ENCODE peak calls at places on chromosome 11, in four cellular contexts. Z, X, H and K are unnamed samples.

GRCh38 chr11:107598225-107599139 is 7.5 kb downstream of the ELMOD1 start:
- DNase-seq in Z (peak; percentile 63), X (no peak), H (no peak), K (no peak)

GRCh38 chr11:65066805-65067291 is 8.5 kb upstream of the NAALADL1 start:
- DNase-seq in X (no peak), H (no peak), Z (no peak), K (no peak)

GRCh38 chr11:8593935-8594909 is at the start of gene STK33:
- DNase-seq in H (no peak), X (no peak), Z (no peak), K (peak; percentile 66)

GRCh38 chr11:48184452-48184851 is 32.2 kb upstream of the OR4B1 start:
- DNase-seq in Z (no peak), H (no peak), X (no peak), K (no peak)

GRCh38 chr11:35235498-35235897 is 96.5 kb downstream of the CD44 start:
- DNase-seq in X (no peak), H (no peak), Z (no peak), K (no peak)

GRCh38 chr11:35292290-35292689 is 127.1 kb downstream of the SLC1A2 start:
- DNase-seq in Z (no peak), X (no peak), H (no peak), K (no peak)

GRCh38 chr11:69356703-69357457 is 62.9 kb downstream of the MYEOV start:
- DNase-seq in X (no peak), H (peak; percentile 73), Z (no peak), K (peak; percentile 15)

GRCh38 chr11:35174666-35175065 is 35.7 kb downstream of the CD44 start:
- DNase-seq in Z (peak; percentile 36), H (no peak), X (no peak), K (no peak)

GRCh38 chr11:128346808-128347207 is 240.6 kb downstream of the ETS1 start:
- DNase-seq in X (no peak), Z (peak; percentile 38), H (no peak), K (no peak)

GRCh38 chr11:79894111-79894510 is 453.3 kb upstream of the TENM4 start:
- DNase-seq in Z (no peak), H (no peak), X (no peak), K (no peak)

GRCh38 chr11:78259777-78260470 is 71.2 kb downstream of the USP35 start:
- DNase-seq in X (peak; percentile 37), Z (no peak), H (no peak), K (no peak)

GRCh38 chr11:62671272-62671603 is 235 bp upstream of the UQCC3 start:
- DNase-seq in Z (no peak), H (no peak), X (no peak), K (no peak)

GRCh38 chr11:69227271-69227670 is 66.7 kb upstream of the MYEOV start:
- DNase-seq in X (no peak), Z (no peak), H (no peak), K (no peak)

GRCh38 chr11:92225563-92226308 is 1.1 kb downstream of the FAT3 start:
- DNase-seq in X (no peak), H (peak; percentile 72), Z (no peak), K (no peak)

GRCh38 chr11:74019860-74020259 is 11.0 kb upstream of the UCP3 start:
- DNase-seq in X (no peak), Z (no peak), H (no peak), K (no peak)

GRCh38 chr11:26947904-26948639 is 45.8 kb upstream of the FIBIN start:
- DNase-seq in Z (no peak), H (no peak), X (no peak), K (no peak)

GRCh38 chr11:37710031-37710430 is 1112.0 kb upstream of the RAG2 start:
- DNase-seq in H (no peak), X (no peak), Z (no peak), K (no peak)

GRCh38 chr11:72771507-72771906 is 19.3 kb upstream of the ARAP1 start:
- DNase-seq in H (no peak), X (peak; percentile 56), Z (no peak), K (no peak)

GRCh38 chr11:128506999-128507591 is 80.3 kb downstream of the ETS1 start:
- DNase-seq in H (peak; percentile 93), X (no peak), Z (peak; percentile 88), K (peak; percentile 81)

GRCh38 chr11:125442946-125443345 is 53.1 kb downstream of the FEZ1 start:
- DNase-seq in H (peak; percentile 7), X (no peak), Z (no peak), K (no peak)

GRCh38 chr11:121466063-121466794 is 13.5 kb upstream of the SORL1-AS1 start:
- DNase-seq in H (peak; percentile 93), Z (no peak), X (no peak), K (peak; percentile 92)

GRCh38 chr11:118947091-118947490 is 9.0 kb upstream of the UPK2 start:
- DNase-seq in X (no peak), H (no peak), Z (no peak), K (no peak)

GRCh38 chr11:94525933-94526332 is 13.7 kb downstream of the C11orf97 start:
- DNase-seq in X (no peak), H (peak; percentile 80), Z (peak; percentile 68), K (peak; percentile 88)

GRCh38 chr11:65814960-65815565 is 18.7 kb upstream of the SNX32 start:
- DNase-seq in X (no peak), H (no peak), Z (no peak), K (no peak)

GRCh38 chr11:65013130-65013691 is 749 bp upstream of the ARL2 start:
- DNase-seq in X (peak; percentile 95), H (peak; percentile 98), Z (no peak), K (peak; percentile 93)

GRCh38 chr11:132300283-132300682 is 929.9 kb downstream of the NTM start:
- DNase-seq in Z (no peak), X (no peak), H (no peak), K (no peak)

GRCh38 chr11:2189938-2190669 is 18.5 kb upstream of the TH start:
- DNase-seq in H (no peak), Z (no peak), X (no peak), K (no peak)

GRCh38 chr11:2187267-2187707 is 15.7 kb upstream of the TH start:
- DNase-seq in H (no peak), Z (no peak), X (no peak), K (no peak)

GRCh38 chr11:2188745-2189144 is 17.1 kb upstream of the TH start:
- DNase-seq in X (no peak), H (no peak), Z (no peak), K (no peak)

GRCh38 chr11:2185324-2186085 is 13.9 kb upstream of the TH start:
- DNase-seq in Z (no peak), X (no peak), H (no peak), K (no peak)

GRCh38 chr11:2186669-2187266 is 15.2 kb upstream of the TH start:
- DNase-seq in H (no peak), X (no peak), Z (peak; percentile 11), K (peak; percentile 62)
- TF ChIP-seq CTCF in H (peak; percentile 63), X (peak; percentile 24), Z (peak; percentile 49), K (peak; percentile 50)

GRCh38 chr11:111413849-111414248 is 34.8 kb upstream of the POU2AF1 start:
- DNase-seq in X (no peak), H (no peak), Z (no peak), K (no peak)
- TF ChIP-seq POLR2AphosphoS5 in X (no peak), H (no peak), Z (no peak), K (no peak)

DNA sequence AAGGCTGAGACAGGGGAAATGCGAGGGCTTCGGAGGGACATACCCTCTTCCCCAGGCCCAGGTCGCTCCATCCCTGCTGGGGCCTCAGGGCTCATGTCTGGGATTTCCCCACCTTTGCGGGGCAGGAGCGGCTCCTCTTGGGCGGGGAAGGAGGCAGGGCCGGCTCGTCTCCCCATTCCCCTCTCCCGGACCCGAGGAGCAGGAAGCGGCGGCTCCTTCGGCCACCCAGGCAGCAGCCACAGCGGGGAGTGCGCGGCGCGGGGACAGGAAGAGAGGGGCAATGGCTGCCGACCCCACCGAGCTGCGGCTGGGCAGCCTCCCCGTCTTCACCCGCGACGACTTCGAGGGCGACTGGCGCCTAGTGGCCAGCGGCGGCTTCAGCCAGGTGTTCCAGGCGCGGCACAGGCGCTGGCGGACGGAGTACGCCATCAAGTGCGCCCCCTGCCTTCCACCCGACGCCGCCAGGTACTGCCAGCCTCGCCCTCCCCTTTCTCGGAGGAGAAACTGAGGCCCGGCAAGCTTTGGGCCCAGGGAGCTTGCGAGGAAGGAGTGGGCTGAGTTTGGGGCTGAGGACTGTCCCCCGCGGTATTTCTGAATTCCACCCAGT is at the start of gene ANKK1:
- DNase-seq in H (peak; percentile 72), X (no peak), Z (no peak), K (no peak)
- TF ChIP-seq CTCF in H (peak; percentile 29), X (peak; percentile 47), Z (peak; percentile 63), K (no peak)

GRCh38 chr11:779120-779954 is 2.0 kb upstream of the GATD1 start:
- DNase-seq in X (no peak), Z (no peak), H (no peak), K (no peak)

GRCh38 chr11:777288-778255 is at the start of gene GATD1:
- DNase-seq in Z (peak; percentile 84), H (peak; percentile 95), X (peak; percentile 99), K (peak; percentile 95)

GRCh38 chr11:776459-777287 is 614 bp downstream of the GATD1 start:
- DNase-seq in Z (peak; percentile 26), H (no peak), X (peak; percentile 79), K (no peak)

GRCh38 chr11:782264-783174 is 5.2 kb upstream of the GATD1 start:
- DNase-seq in H (no peak), Z (no peak), X (no peak), K (no peak)

DNA sequence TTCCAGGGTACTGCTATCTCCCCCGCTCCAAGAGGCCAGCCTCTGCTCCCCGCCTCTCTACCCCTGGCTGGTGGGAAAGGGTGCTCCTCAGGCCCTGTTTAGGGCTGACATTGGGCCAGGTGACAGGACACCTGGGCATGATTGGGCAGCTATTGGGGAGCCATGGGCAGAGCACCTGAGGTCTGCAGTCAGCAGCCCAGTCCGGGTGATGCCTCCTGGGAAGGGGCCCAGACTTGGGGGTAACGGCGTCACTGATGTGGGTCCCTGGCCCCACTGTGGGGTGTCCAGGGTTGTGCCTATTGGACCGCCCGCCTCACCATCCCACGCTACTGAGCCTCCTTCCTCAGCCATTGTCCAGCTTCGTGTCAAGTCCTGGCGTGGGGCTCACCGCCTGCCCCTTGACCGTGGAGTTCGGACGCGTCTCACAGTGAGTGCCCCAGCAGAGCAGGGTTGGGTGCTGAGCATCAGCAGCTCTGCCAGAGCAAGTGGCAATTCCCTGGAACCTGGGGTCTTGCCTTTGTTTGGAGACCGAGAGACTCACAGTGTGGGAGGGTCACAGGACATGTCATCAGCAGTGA is 2.8 kb upstream of the GATD1 start:
- DNase-seq in Z (no peak), X (no peak), H (no peak), K (no peak)
- TF ChIP-seq POLR2AphosphoS5 in Z (no peak), X (no peak), H (no peak), K (no peak)

GRCh38 chr11:46363455-46363920 is 16.2 kb downstream of the DGKZ start:
- DNase-seq in Z (peak; percentile 55), X (no peak), H (no peak), K (no peak)
- TF ChIP-seq CTCF in Z (no peak), X (no peak), H (no peak), K (no peak)

GRCh38 chr11:115154355-115154736 is 349.9 kb downstream of the CADM1 start:
- DNase-seq in H (no peak), X (no peak), Z (no peak), K (no peak)
- TF ChIP-seq POLR2AphosphoS5 in H (no peak), X (no peak), Z (no peak), K (no peak)